ENCODE peak calls at places on chromosomes 5 and 9, in five cellular contexts. W, H, Q, K and G are unnamed samples.

GRCh38 chr9:128771094-128771721 is 519 bp downstream of the ZER1 start:
- DNase-seq in K (peak; percentile 58), W (peak; percentile 13), H (no peak), Q (peak; percentile 44), G (peak; percentile 16)

GRCh38 chr5:172859966-172860365 is 25.9 kb downstream of the ERGIC1 start:
- DNase-seq in W (no peak), H (no peak), Q (no peak), K (no peak), G (no peak)

GRCh38 chr5:169161022-169161680 is 139.8 kb downstream of the SLIT3 start:
- DNase-seq in Q (peak; percentile 96), H (no peak), K (no peak), W (no peak), G (peak; percentile 95)

GRCh38 chr5:152523964-152524363 is 118.9 kb upstream of the NMUR2 start:
- DNase-seq in W (no peak), K (no peak), Q (peak; percentile 5), H (no peak), G (no peak)

GRCh38 chr9:83199240-83199639 is 136.3 kb upstream of the RASEF start:
- DNase-seq in Q (peak; percentile 60), W (no peak), H (no peak), K (peak; percentile 71), G (peak; percentile 40)

GRCh38 chr5:79954620-79955019 is 36.4 kb downstream of the MTX3 start:
- DNase-seq in K (no peak), Q (no peak), H (no peak), W (no peak), G (peak; percentile 46)

GRCh38 chr5:151406322-151406947 is 41.0 kb upstream of the SLC36A1 start:
- DNase-seq in K (peak; percentile 15), Q (peak; percentile 8), W (no peak), H (no peak), G (peak; percentile 4)

GRCh38 chr9:94985649-94986048 is 259.1 kb downstream of the AOPEP start:
- DNase-seq in K (no peak), W (no peak), Q (no peak), H (no peak), G (no peak)

GRCh38 chr5:63245271-63245670 is 666.7 kb downstream of the LRRC70 start:
- DNase-seq in K (no peak), W (no peak), Q (peak; percentile 27), H (no peak), G (peak; percentile 76)